ENCODE peak calls at places on chromosomes 16 and 17, in ten cellular contexts. U, M, Q, L, Y, X, S, D, O and H are unnamed samples.

GRCh38 chr17:42459983-42460300 is 1.3 kb downstream of the ATP6V0A1 start:
- DNase-seq in U (no peak), M (peak), Q (no peak), L (peak), Y (peak), X (no peak), S (peak), D (no peak), O (peak), H (no peak)

GRCh38 chr17:41975099-41976083 is 8.8 kb downstream of the CNP start:
- DNase-seq in U (peak), M (no peak), Q (peak), L (no peak), Y (peak), X (no peak), S (no peak), D (peak), O (no peak), H (no peak)

GRCh38 chr17:57811633-57812280 is 38.1 kb downstream of the MRPS23 start:
- DNase-seq in U (no peak), M (no peak), Q (no peak), L (no peak), Y (no peak), X (no peak), S (no peak), D (no peak), O (no peak), H (peak)

GRCh38 chr17:77325826-77326581 is 185.2 kb downstream of the SEC14L1 start:
- DNase-seq in U (no peak), M (no peak), Q (no peak), L (peak), Y (no peak), X (no peak), S (no peak), D (no peak), O (no peak), H (no peak)

GRCh38 chr17:72342582-72343527 is 222.0 kb downstream of the SOX9 start:
- DNase-seq in U (peak), M (no peak), Q (peak), L (no peak), Y (no peak), X (no peak), S (no peak), D (peak), O (no peak), H (no peak)

GRCh38 chr17:81412490-81413093 is 17.3 kb downstream of the BAHCC1 start:
- DNase-seq in U (no peak), M (no peak), Q (no peak), L (no peak), Y (no peak), X (peak), S (no peak), D (no peak), O (peak), H (no peak)

GRCh38 chr16:68642436-68643064 is 2.6 kb upstream of the CDH3 start:
- DNase-seq in U (no peak), M (no peak), Q (no peak), L (no peak), Y (peak), X (no peak), S (no peak), D (no peak), O (no peak), H (no peak)

GRCh38 chr16:27795992-27796614 is 246.2 kb downstream of the KATNIP start:
- DNase-seq in U (no peak), M (peak), Q (no peak), L (peak), Y (peak), X (no peak), S (no peak), D (no peak), O (no peak), H (no peak)

GRCh38 chr16:20883554-20884239 is 16.5 kb downstream of the DCUN1D3 start:
- DNase-seq in U (no peak), M (no peak), Q (no peak), L (no peak), Y (no peak), X (no peak), S (no peak), D (no peak), O (no peak), H (no peak)

GRCh38 chr17:64627797-64628196 is 34.3 kb downstream of the SMURF2 start:
- DNase-seq in U (no peak), M (no peak), Q (no peak), L (no peak), Y (no peak), X (no peak), S (no peak), D (no peak), O (no peak), H (peak)

GRCh38 chr16:68233085-68233834 is 2.7 kb downstream of the ESRP2 start:
- DNase-seq in U (no peak), M (no peak), Q (no peak), L (no peak), Y (no peak), X (no peak), S (no peak), D (no peak), O (no peak), H (no peak)